ENCODE peak calls at places on chromosome 4, in eight cellular contexts. Z is SHP77; D is upper lobe of left lung; X is NCI-H1436; S is NCI-H345; H is substantia nigra; Y is neuronal stem cell; G is activated CD4-positive, CD25-positive, alpha-beta regulatory T cell treated with anti-CD3 and anti-CD28 coated beads, Interleukin-2, amount 50 U/mL, for 72 hours. E is an unnamed sample.

GRCh38 chr4:153166971-153167501 is 37.2 kb upstream of the TRIM2 start:
- DNase-seq in Z (no peak), D (no peak), X (no peak), S (no peak), H (no peak), Y (no peak), G (no peak), E (no peak)

GRCh38 chr4:8583655-8584025 is 3.4 kb downstream of the GPR78 start:
- DNase-seq in Z (no peak), D (no peak), X (no peak), S (no peak), H (no peak), Y (no peak), G (no peak), E (no peak)

GRCh38 chr4:127212701-127213100 is 420.1 kb upstream of the INTU start:
- DNase-seq in Z (peak; percentile 15), D (no peak), X (no peak), S (no peak), H (no peak), Y (no peak), G (no peak), E (no peak)

GRCh38 chr4:123535037-123535748 is 138.6 kb downstream of the SPRY1 start:
- DNase-seq in Z (no peak), D (no peak), X (no peak), S (no peak), H (no peak), Y (no peak), G (no peak), E (no peak)

GRCh38 chr4:74095886-74096264 is 3.1 kb downstream of the CXCL2 start:
- DNase-seq in Z (no peak), D (no peak), X (no peak), S (no peak), H (no peak), Y (no peak), G (no peak), E (no peak)

GRCh38 chr4:77155631-77156345 is 1.2 kb upstream of the CCNG2 start:
- DNase-seq in Z (no peak), D (no peak), X (peak; percentile 49), S (no peak), H (no peak), Y (no peak), G (no peak), E (peak; percentile 9)

GRCh38 chr4:156805696-156806095 is 165.9 kb downstream of the PDGFC start:
- DNase-seq in Z (no peak), D (no peak), X (no peak), S (no peak), H (no peak), Y (no peak), G (no peak), E (no peak)

GRCh38 chr4:20126906-20127305 is 124.8 kb upstream of the SLIT2 start:
- DNase-seq in Z (no peak), D (no peak), X (no peak), S (no peak), H (no peak), Y (no peak), G (no peak), E (no peak)

E was measured in head of caudate nucleus.